ENCODE peak calls at places on chromosomes 12 and 14, in six cellular contexts. B, E, O, L, H and C are unnamed samples.
A peak's percentile ranks its signal among the peaks of the same experiment; 100 is the strongest.

GRCh38 chr12:116687888-116688287 is 50.0 kb downstream of the SPRING1 start:
- DNase-seq in O (no peak), E (no peak), L (peak; percentile 46), H (peak; percentile 60), B (no peak), C (peak; percentile 22)

GRCh38 chr12:42326466-42327226 is 679 bp downstream of the PPHLN1 start:
- DNase-seq in E (no peak), L (no peak), B (no peak), O (no peak), H (peak; percentile 38), C (peak; percentile 9)

GRCh38 chr12:20646239-20646827 is 48.8 kb upstream of the SLCO1C1 start:
- DNase-seq in L (peak; percentile 36), B (no peak), E (no peak), H (peak; percentile 3), O (no peak), C (no peak)

GRCh38 chr12:95820096-95820703 is 29.6 kb upstream of the NTN4 start:
- DNase-seq in L (peak; percentile 72), O (no peak), E (no peak), H (peak; percentile 28), B (peak; percentile 63), C (peak; percentile 41)

GRCh38 chr12:60494249-60494648 is 898.4 kb downstream of the SLC16A7 start:
- DNase-seq in E (no peak), L (peak; percentile 3), H (peak; percentile 3), O (no peak), B (no peak), C (no peak)

GRCh38 chr12:19130224-19131019 is 889 bp downstream of the PLEKHA5 start:
- DNase-seq in E (peak; percentile 70), O (peak; percentile 85), B (peak; percentile 34), L (peak; percentile 31), H (peak; percentile 69), C (peak; percentile 37)

GRCh38 chr14:95146079-95146771 is 11.1 kb downstream of the DICER1 start:
- DNase-seq in H (no peak), O (peak; percentile 20), L (no peak), E (no peak), B (no peak), C (peak; percentile 74)

GRCh38 chr14:101480747-101481530 is 80.4 kb upstream of the DIO3 start:
- DNase-seq in E (peak; percentile 72), H (no peak), L (peak; percentile 85), B (peak; percentile 15), O (no peak), C (peak; percentile 6)

GRCh38 chr14:102317564-102318248 is 1.8 kb upstream of the ZNF839 start:
- DNase-seq in L (no peak), H (peak; percentile 37), B (no peak), E (peak; percentile 57), O (no peak), C (peak; percentile 54)

GRCh38 chr12:118055144-118055557 is 5.8 kb downstream of the WSB2 start:
- DNase-seq in B (peak; percentile 43), H (peak; percentile 80), E (no peak), L (peak; percentile 39), O (no peak), C (peak; percentile 54)

GRCh38 chr14:75561013-75561432 is 17.4 kb upstream of the FLVCR2 start:
- DNase-seq in B (peak; percentile 89), E (peak; percentile 73), O (no peak), L (peak; percentile 90), H (peak; percentile 62), C (peak; percentile 82)

GRCh38 chr12:121905746-121906145 is 12.6 kb upstream of the CFAP251 start:
- DNase-seq in H (no peak), E (no peak), B (no peak), O (no peak), L (no peak), C (no peak)

GRCh38 chr14:73245401-73246325 is 8.4 kb downstream of the PAPLN start:
- DNase-seq in B (peak; percentile 62), L (no peak), H (peak; percentile 78), O (peak; percentile 92), E (no peak), C (peak; percentile 65)

GRCh38 chr12:14874882-14875281 is 10.8 kb downstream of the MGP start:
- DNase-seq in H (no peak), O (no peak), L (no peak), E (no peak), B (no peak), C (no peak)

GRCh38 chr12:49064767-49065152 is 4.2 kb upstream of the KMT2D start:
- DNase-seq in E (no peak), B (no peak), H (no peak), O (no peak), L (no peak), C (no peak)

GRCh38 chr12:49070971-49071370 is 1.2 kb upstream of the RHEBL1 start:
- DNase-seq in O (peak; percentile 65), B (no peak), E (no peak), H (no peak), L (no peak), C (no peak)

GRCh38 chr12:49069507-49070346 is at the start of gene RHEBL1:
- DNase-seq in L (peak; percentile 97), O (peak; percentile 100), H (peak; percentile 99), B (peak; percentile 99), E (peak; percentile 99), C (peak; percentile 99)

GRCh38 chr12:49068879-49069506 is 786 bp downstream of the RHEBL1 start:
- DNase-seq in O (no peak), L (no peak), H (no peak), B (no peak), E (no peak), C (no peak)

DNA sequence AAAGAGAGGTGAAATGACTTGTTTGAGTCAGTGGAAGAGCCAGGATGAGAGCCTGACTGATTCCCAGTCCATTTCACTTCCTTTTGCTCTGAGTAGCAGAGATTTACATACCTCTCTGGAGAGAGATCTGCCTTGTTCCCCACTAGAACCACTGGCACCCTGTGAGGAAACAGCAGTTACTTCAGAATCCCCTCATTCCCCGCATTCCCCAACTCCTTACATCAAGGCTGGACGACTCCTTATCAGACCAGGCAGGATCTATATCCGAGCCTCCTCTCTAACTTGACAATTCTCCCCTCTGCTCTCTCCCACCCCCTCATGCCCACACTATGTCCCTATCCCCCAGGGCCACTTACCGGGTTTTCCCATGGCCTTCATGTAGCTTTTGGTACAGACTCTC is 3.7 kb downstream of the RHEBL1 start:
- DNase-seq in O (no peak), H (no peak), B (no peak), L (no peak), E (no peak), C (no peak)
- TF ChIP-seq EP300 in O (no peak), H (no peak), B (no peak), L (no peak), E (no peak), C (no peak)

DNA sequence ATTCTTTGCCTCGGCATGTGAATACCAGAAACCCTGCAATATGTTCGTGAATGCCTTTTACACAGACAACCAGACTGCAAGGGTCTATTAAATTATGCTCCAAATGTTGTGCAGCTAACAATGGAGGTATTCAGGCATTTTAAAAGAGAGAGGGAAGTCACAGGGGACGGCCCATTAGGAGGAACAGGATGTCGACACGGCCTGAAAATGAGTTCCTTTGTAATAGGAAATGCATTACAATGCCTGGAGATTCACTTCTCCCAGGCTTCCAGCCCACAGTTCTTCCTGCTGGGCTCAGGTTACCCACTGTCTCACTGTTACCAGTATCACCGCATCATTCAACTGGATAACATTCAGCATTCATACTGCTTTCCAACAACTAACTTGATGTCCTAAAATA is 2.5 kb downstream of the DUSP6 start:
- DNase-seq in H (no peak), O (no peak), B (no peak), L (no peak), E (peak; percentile 78), C (peak; percentile 36)
- H3K27ac ChIP-seq in H (no peak overlapping the region), O (peak overlapping the region; percentile 99), B (peak overlapping the region; percentile 37), L (no peak overlapping the region), E (peak overlapping the region; percentile 100), C (peak overlapping the region; percentile 96)

GRCh38 chr14:31457665-31458659 is 656 bp upstream of the DTD2 start:
- DNase-seq in B (no peak), L (no peak), H (peak; percentile 3), O (no peak), E (no peak), C (no peak)

GRCh38 chr14:31461545-31461944 is 4.2 kb upstream of the DTD2 start:
- DNase-seq in E (no peak), H (no peak), L (no peak), B (no peak), O (no peak), C (no peak)

GRCh38 chr14:31456841-31457664 is at the start of gene DTD2:
- DNase-seq in B (peak; percentile 96), E (peak; percentile 97), O (peak; percentile 98), H (peak; percentile 94), L (peak; percentile 81), C (peak; percentile 96)
- TF ChIP-seq EP300 in B (no peak), E (no peak), O (no peak), H (no peak), L (no peak), C (no peak)

GRCh38 chr14:90534838-90535555 is 138.2 kb downstream of the CALM1 start:
- DNase-seq in H (peak; percentile 36), B (no peak), O (no peak), E (no peak), L (no peak), C (no peak)

GRCh38 chr14:90536511-90537191 is 139.8 kb downstream of the CALM1 start:
- DNase-seq in O (no peak), L (no peak), B (no peak), E (no peak), H (no peak), C (no peak)

GRCh38 chr14:90536092-90536491 is 139.3 kb downstream of the CALM1 start:
- DNase-seq in E (no peak), B (no peak), H (no peak), L (no peak), O (peak; percentile 76), C (no peak)

GRCh38 chr14:90534091-90534837 is 137.4 kb downstream of the CALM1 start:
- DNase-seq in O (no peak), L (no peak), H (peak; percentile 37), E (no peak), B (no peak), C (no peak)

DNA sequence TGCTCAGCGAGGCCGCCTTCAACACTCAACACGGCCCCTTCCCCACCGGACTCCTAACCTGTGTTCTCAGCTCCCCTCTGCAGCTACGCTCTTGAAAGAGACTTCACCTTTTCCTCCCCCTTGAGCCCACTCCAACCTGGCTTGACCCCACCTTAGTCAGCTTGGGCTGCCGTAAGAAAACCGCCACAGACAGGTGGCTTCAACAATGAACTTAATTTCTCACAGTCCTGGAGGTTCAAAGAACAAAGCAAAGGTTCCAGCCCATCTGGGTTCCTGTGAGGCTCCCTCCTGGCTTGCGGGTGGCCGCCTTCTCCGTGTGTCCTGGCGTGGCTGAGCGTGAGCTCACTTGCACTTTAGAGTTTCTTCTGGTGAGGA is 138.7 kb downstream of the CALM1 start:
- DNase-seq in H (no peak), B (no peak), E (no peak), L (no peak), O (no peak), C (no peak)
- H3K27ac ChIP-seq in H (no peak overlapping the region), B (no peak overlapping the region), E (no peak overlapping the region), L (no peak overlapping the region), O (no peak overlapping the region), C (no peak overlapping the region)